ENCODE peak calls at places on chromosomes 13 and 19, in five cellular contexts. G is CD4-positive, alpha-beta memory T cell; Q is upper lobe of right lung; I is HAP-1; T is small intestine. U is an unnamed sample.

GRCh38 chr13:102699419-102699961 is 4.6 kb upstream of the METTL21C start:
- DNase-seq in T (no peak), I (no peak), G (no peak), Q (no peak), U (no peak)

GRCh38 chr13:33033361-33033812 is 17.2 kb downstream of the KL start:
- DNase-seq in Q (peak; percentile 66), I (peak; percentile 22), G (peak; percentile 7), T (no peak), U (no peak)

GRCh38 chr13:98657506-98658085 is 80.7 kb upstream of the STK24 start:
- DNase-seq in Q (no peak), T (no peak), G (no peak), I (peak; percentile 9), U (no peak)

GRCh38 chr13:112454648-112455334 is 78.6 kb downstream of the SPACA7 start:
- DNase-seq in I (no peak), Q (no peak), T (no peak), G (no peak), U (no peak)

GRCh38 chr13:113506871-113507388 is 16.4 kb upstream of the DCUN1D2 start:
- DNase-seq in G (no peak), Q (no peak), T (no peak), I (no peak), U (no peak)

GRCh38 chr13:38636106-38636505 is 50.8 kb upstream of the FREM2 start:
- DNase-seq in T (no peak), I (no peak), G (no peak), Q (no peak), U (no peak)

GRCh38 chr13:73465629-73465974 is 406.8 kb downstream of the KLF5 start:
- DNase-seq in T (peak; percentile 92), I (no peak), G (no peak), Q (no peak), U (no peak)

GRCh38 chr19:3968556-3969434 is 2.1 kb downstream of the DAPK3 start:
- DNase-seq in Q (peak; percentile 82), I (peak; percentile 90), T (peak; percentile 66), G (no peak), U (no peak)

GRCh38 chr19:16579381-16579780 is 7.2 kb upstream of the SLC35E1 start:
- DNase-seq in Q (no peak), I (no peak), G (no peak), T (no peak), U (no peak)

GRCh38 chr13:25727250-25727649 is 324.6 kb downstream of the SHISA2 start:
- DNase-seq in G (no peak), I (no peak), T (no peak), Q (peak; percentile 70), U (no peak)

GRCh38 chr13:78341032-78341431 is 262.3 kb downstream of the POU4F1 start:
- DNase-seq in I (no peak), G (no peak), T (no peak), Q (no peak), U (no peak)

GRCh38 chr13:47499358-47500150 is 501.5 kb downstream of the SUCLA2 start:
- DNase-seq in I (no peak), G (no peak), T (no peak), Q (no peak), U (no peak)

GRCh38 chr13:19864018-19864338 is 529 bp upstream of the ZMYM5 start:
- DNase-seq in T (peak; percentile 68), I (no peak), Q (peak; percentile 92), G (peak; percentile 74), U (peak; percentile 45)

GRCh38 chr13:98343461-98343860 is 166.4 kb upstream of the RNF113B start:
- DNase-seq in Q (no peak), T (no peak), G (no peak), I (no peak), U (no peak)

GRCh38 chr19:6044056-6044805 is 66.1 kb downstream of the RFX2 start:
- DNase-seq in I (no peak), Q (no peak), G (no peak), T (no peak), U (no peak)

GRCh38 chr13:29923554-29924481 is 73.4 kb upstream of the UBL3 start:
- DNase-seq in Q (peak; percentile 91), G (peak; percentile 32), T (peak; percentile 93), I (no peak), U (peak; percentile 27)

GRCh38 chr13:89902223-89902622 is 1445.3 kb upstream of the MIR17HG start:
- DNase-seq in G (no peak), I (no peak), T (no peak), Q (no peak), U (no peak)
- H3K9me3 ChIP-seq in G (no peaks in the 10 kb centered on the region), I (no peaks in the 10 kb centered on the region), T (no peaks in the 10 kb centered on the region), Q (no peaks in the 10 kb centered on the region), U (no peaks in the 10 kb centered on the region)

DNA sequence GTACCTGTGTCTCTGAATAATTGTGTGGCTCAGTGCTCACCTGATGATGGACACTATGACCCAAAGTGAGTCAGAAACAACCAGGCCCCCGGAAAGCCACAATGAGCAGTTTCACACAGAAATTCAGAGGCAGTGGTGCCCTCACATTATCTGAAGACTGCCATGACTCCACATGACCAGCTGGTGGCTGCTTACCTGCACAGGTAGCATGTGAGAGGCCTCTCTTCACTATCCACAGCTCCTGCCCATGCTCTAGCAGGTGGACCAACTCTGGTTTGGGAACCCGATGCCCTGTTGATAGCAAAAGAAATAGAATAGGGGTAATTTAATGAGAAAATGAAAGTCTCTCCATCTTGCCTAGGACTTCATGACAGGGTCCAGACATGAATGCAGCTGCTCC is 7.2 kb downstream of the ZNF550 start:
- DNase-seq in I (no peak), T (no peak), Q (no peak), G (no peak), U (no peak)
- H3K9me3 ChIP-seq in I (peaks cover 8% of the 10 kb centered on the region), T (peaks cover 6% of the 10 kb centered on the region), Q (peaks cover 38% of the 10 kb centered on the region), G (peaks cover 3% of the 10 kb centered on the region), U (peaks cover 39% of the 10 kb centered on the region)

GRCh38 chr19:57623091-57623490 is 9.0 kb downstream of the ZNF134 start:
- DNase-seq in G (no peak), I (no peak), T (no peak), Q (no peak), U (no peak)
- H3K9me3 ChIP-seq in G (peaks cover 28% of the 10 kb centered on the region), I (peaks cover 44% of the 10 kb centered on the region), T (peaks cover 14% of the 10 kb centered on the region), Q (peaks cover 96% of the 10 kb centered on the region), U (peaks cover 53% of the 10 kb centered on the region)

GRCh38 chr19:57688011-57688763 is 6.4 kb downstream of the ZNF551 start:
- DNase-seq in T (no peak), I (no peak), Q (no peak), G (no peak), U (no peak)
- H3K9me3 ChIP-seq in T (peaks cover 12% of the 10 kb centered on the region), I (peaks cover 52% of the 10 kb centered on the region), Q (peaks cover 85% of the 10 kb centered on the region), G (peaks cover 50% of the 10 kb centered on the region), U (peaks cover 68% of the 10 kb centered on the region)

DNA sequence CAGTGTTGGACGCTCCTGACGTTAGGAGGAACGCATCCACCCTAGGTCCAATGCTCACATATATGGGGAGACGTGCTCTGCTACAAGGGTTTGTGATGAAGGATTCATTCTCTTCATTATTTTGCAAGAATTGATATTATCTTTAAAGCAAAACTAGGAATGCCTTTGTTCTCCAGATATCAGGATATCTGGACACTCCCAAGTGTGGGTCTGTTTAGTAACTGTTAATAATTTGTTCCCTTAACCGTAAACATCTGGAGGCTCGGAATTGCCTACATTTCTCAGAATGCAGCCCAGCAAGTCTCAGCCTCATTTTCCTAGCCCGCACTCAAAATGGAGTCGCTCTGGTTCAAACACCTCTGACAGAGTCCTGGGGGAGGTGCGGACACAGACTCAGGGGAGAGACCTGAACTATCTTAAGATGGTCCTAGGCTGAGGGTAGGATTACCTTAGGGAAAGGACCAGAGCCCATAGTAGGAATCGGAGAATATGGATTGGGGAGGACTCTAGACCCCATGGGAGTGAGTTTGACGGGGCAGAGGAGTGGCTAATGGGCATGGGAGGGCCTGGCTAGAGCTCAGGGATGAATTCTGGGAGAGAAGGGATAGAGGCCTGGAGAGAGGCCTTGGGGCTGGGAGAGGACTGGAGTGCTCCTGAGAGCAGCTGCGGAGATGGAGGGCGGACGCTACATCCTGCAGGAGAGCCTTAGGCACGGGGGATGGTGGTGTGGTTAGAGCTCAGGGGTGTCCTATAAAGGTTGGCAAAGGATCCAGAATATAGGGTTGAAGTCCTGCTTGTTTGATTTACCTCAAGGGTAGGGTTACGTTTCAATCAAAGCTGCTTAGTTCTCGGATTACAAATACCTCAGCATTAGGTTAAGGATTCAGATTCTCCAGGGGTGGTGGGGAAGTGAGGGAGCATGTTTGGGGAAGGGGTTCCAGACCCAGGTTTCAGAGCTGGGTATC is 43.2 kb downstream of the ZNF331 start:
- DNase-seq in Q (no peak), G (no peak), I (no peak), T (no peak), U (no peak)
- H3K9me3 ChIP-seq in Q (peaks cover 15% of the 10 kb centered on the region), G (peaks cover 5% of the 10 kb centered on the region), I (peaks cover 9% of the 10 kb centered on the region), T (peaks cover 11% of the 10 kb centered on the region), U (peaks cover 33% of the 10 kb centered on the region)

U was measured in T-helper 17 cell.